ENCODE peak calls at places on chromosomes 1 and 21, in six cellular contexts. Q is IMR-90, U is adipocyte, J is astrocyte, D is neural progenitor cell, K is PC-3. G is an unnamed sample.

GRCh38 chr1:200837931-200838571 is 34.7 kb upstream of the GPR25 start:
- DNase-seq in D (no peak), Q (peak), U (peak), K (peak), J (peak), G (no peak)

GRCh38 chr1:174206148-174206826 is 47.0 kb downstream of the RABGAP1L start:
- DNase-seq in K (no peak), U (no peak), D (no peak), J (peak), Q (no peak), G (no peak)

GRCh38 chr1:24118410-24119242 is 6.7 kb upstream of the MYOM3 start:
- DNase-seq in J (no peak), U (no peak), Q (no peak), K (no peak), D (no peak), G (no peak)

GRCh38 chr21:30612132-30612531 is 1.6 kb downstream of the KRTAP6-1 start:
- DNase-seq in K (no peak), D (no peak), J (no peak), U (no peak), Q (no peak), G (no peak)

GRCh38 chr1:221316491-221317056 is 425.3 kb downstream of the DUSP10 start:
- DNase-seq in J (peak), K (peak), Q (peak), D (no peak), U (peak), G (no peak)

GRCh38 chr1:17742590-17742989 is 12.5 kb upstream of the ACTL8 start:
- DNase-seq in U (peak), J (peak), D (no peak), Q (no peak), K (no peak), G (no peak)

GRCh38 chr1:178294654-178295053 is 200.8 kb downstream of the RASAL2 start:
- DNase-seq in Q (no peak), U (no peak), J (no peak), D (peak), K (no peak), G (no peak)

GRCh38 chr1:236282159-236282716 is 480 bp upstream of the ERO1B start:
- DNase-seq in K (no peak), J (no peak), Q (no peak), D (no peak), U (no peak), G (no peak)

GRCh38 chr1:9350011-9350907 is 57.6 kb downstream of the SPSB1 start:
- DNase-seq in K (peak), Q (peak), J (peak), D (no peak), U (peak), G (no peak)

GRCh38 chr1:7636801-7637526 is 134.1 kb upstream of the VAMP3 start:
- DNase-seq in K (no peak), J (no peak), U (no peak), Q (no peak), D (no peak), G (no peak)

GRCh38 chr1:156868341-156868740 is 7.7 kb downstream of the NTRK1 start:
- DNase-seq in K (no peak), Q (no peak), J (no peak), U (no peak), D (no peak), G (no peak)

DNA sequence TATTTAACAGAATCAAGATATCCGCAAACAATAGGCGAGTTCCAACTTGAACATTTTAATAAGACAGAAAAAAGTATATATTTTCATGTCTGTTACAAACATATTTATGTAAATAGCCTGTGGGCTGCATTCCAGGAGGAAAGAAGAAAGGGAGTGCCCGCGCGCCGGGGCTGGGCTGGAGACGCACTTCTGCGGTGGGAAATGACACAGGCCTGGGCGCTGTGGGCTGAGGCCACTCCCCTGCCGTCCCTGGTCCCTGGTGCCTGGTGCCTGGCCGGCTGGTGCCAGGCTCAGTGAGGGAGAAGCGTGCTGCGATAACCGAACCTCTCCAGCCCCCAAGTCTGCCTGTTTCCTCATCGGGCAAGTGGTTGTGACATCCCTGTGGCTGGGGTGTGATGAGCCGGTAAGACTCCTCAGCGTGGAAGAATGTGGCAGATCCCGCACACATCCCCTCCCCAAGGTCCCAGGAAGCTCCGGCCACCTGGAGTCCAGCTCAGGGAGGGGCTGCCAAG is 160.7 kb downstream of the PEX14 start:
- DNase-seq in D (no peak), U (peak), K (peak), Q (peak), J (peak), G (no peak)
- H3K9ac ChIP-seq in D (no peak), U (no peak), K (peak), Q (no peak), J (no peak), G (no peak)

GRCh38 chr1:14437410-14437913 is 161.0 kb upstream of the KAZN start:
- DNase-seq in J (no peak), K (no peak), D (no peak), U (no peak), Q (no peak), G (no peak)
- H3K9ac ChIP-seq in J (no peak), K (no peak), D (no peak), U (no peak), Q (no peak), G (no peak)

GRCh38 chr1:15850450-15851079 is 3.1 kb downstream of the SPEN start:
- DNase-seq in J (no peak), U (peak), Q (no peak), D (no peak), K (no peak), G (no peak)
- H3K9ac ChIP-seq in J (peak), U (peak), Q (no peak), D (no peak), K (peak), G (peak)

GRCh38 chr1:89843279-89844121 is 22.7 kb downstream of the LRRC8D start:
- DNase-seq in J (peak), K (peak), Q (peak), D (peak), U (peak), G (peak)

GRCh38 chr1:89844236-89844807 is 23.5 kb downstream of the LRRC8D start:
- DNase-seq in J (peak), D (no peak), K (peak), Q (peak), U (no peak), G (no peak)

GRCh38 chr1:89844860-89845259 is 24.0 kb downstream of the LRRC8D start:
- DNase-seq in D (no peak), Q (no peak), U (no peak), J (no peak), K (no peak), G (no peak)

GRCh38 chr1:89841507-89841906 is 20.7 kb downstream of the LRRC8D start:
- DNase-seq in Q (no peak), D (no peak), U (no peak), K (no peak), J (no peak), G (no peak)

GRCh38 chr1:89842547-89843278 is 21.9 kb downstream of the LRRC8D start:
- DNase-seq in J (peak), D (no peak), Q (peak), K (no peak), U (peak), G (no peak)
- H3K9ac ChIP-seq in J (peak), D (no peak), Q (peak), K (peak), U (peak), G (peak)

DNA sequence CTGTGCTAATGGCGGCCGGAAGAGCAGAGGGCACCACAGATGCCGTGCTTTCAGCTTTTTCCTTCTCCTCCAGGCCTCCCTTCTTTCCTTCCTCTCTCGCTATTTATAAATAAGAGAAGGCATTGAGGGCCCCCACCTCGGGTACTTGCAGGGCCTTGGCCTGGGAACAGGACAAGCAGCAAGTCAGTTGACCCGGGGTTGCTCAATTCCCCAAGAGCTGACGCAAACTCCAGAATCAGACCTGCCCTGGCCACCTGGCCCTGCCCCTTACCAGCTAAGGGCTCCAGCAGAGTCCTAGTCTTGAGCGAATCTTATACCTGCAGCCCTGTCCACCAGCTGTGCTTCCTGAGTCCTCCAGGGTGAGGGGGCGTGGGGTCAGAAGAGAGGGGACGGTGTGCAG is 13.5 kb downstream of the TNFRSF1B start:
- DNase-seq in U (no peak), D (no peak), Q (no peak), K (no peak), J (no peak), G (no peak)
- H3K9ac ChIP-seq in U (no peak), D (no peak), Q (no peak), K (no peak), J (no peak), G (no peak)